ENCODE peak calls at places on chromosomes 6 and 20, in four cellular contexts. R is adipocyte, U is posterior vena cava, M is substantia nigra. B is an unnamed sample.

GRCh38 chr6:122408697-122409458 is 9.4 kb downstream of the HSF2 start:
- DNase-seq in U (no peak), M (no peak), R (no peak), B (no peak)

GRCh38 chr6:133169901-133170300 is 71.3 kb upstream of the EYA4 start:
- DNase-seq in U (no peak), R (no peak), M (no peak), B (no peak)

GRCh38 chr6:72649032-72649984 is 27.4 kb downstream of the KCNQ5 start:
- DNase-seq in M (no peak), U (no peak), R (peak), B (no peak)

GRCh38 chr20:3712279-3712873 is at the start of gene SIGLEC1:
- DNase-seq in R (no peak), M (no peak), U (peak), B (no peak)

GRCh38 chr6:29597184-29597583 is 12.3 kb downstream of the OR2H2 start:
- DNase-seq in M (no peak), R (peak), U (no peak), B (no peak)

GRCh38 chr6:63599243-63599642 is 27.0 kb downstream of the LOC128125822 start:
- DNase-seq in R (no peak), M (no peak), U (no peak), B (no peak)

GRCh38 chr6:56815436-56815835 is 139.5 kb upstream of the BEND6 start:
- DNase-seq in U (no peak), R (no peak), M (no peak), B (no peak)

GRCh38 chr6:1094306-1094705 is 217.6 kb upstream of the FOXQ1 start:
- DNase-seq in M (no peak), U (no peak), R (peak), B (no peak)

GRCh38 chr6:74343804-74344203 is 647.8 kb downstream of the CD109 start:
- DNase-seq in M (no peak), U (no peak), R (peak), B (no peak)

GRCh38 chr6:136784910-136785746 is 7.1 kb downstream of the MAP3K5 start:
- DNase-seq in U (peak), M (no peak), R (no peak), B (no peak)

GRCh38 chr6:40904583-40905194 is 134.3 kb downstream of the UNC5CL start:
- DNase-seq in M (no peak), R (no peak), U (no peak), B (no peak)

GRCh38 chr20:12570371-12570770 is 438.4 kb upstream of the SPTLC3 start:
- DNase-seq in M (no peak), R (no peak), U (no peak), B (no peak)

GRCh38 chr6:158452191-158452590 is 107.7 kb upstream of the TMEM181 start:
- DNase-seq in R (no peak), U (no peak), M (no peak), B (no peak)

GRCh38 chr20:31713312-31714049 is 9.2 kb downstream of the BCL2L1 start:
- DNase-seq in R (peak), U (peak), M (no peak), B (no peak)

GRCh38 chr6:166955865-166956443 is 396 bp downstream of the RNASET2 start:
- DNase-seq in R (no peak), M (no peak), U (peak), B (no peak)

GRCh38 chr20:6626805-6627204 is 140.7 kb upstream of the BMP2 start:
- DNase-seq in R (no peak), U (no peak), M (no peak), B (no peak)

GRCh38 chr6:149089508-149089907 is 228.0 kb upstream of the TAB2 start:
- DNase-seq in U (no peak), R (no peak), M (no peak), B (no peak)

GRCh38 chr6:44788387-44788981 is 401.0 kb downstream of the CDC5L start:
- DNase-seq in M (no peak), U (no peak), R (peak), B (no peak)

GRCh38 chr20:46119028-46119546 is 973 bp downstream of the CD40 start:
- DNase-seq in M (no peak), U (no peak), R (no peak), B (no peak)

GRCh38 chr20:199996-200395 is 10.5 kb upstream of the DEFB128 start:
- DNase-seq in U (no peak), R (no peak), M (no peak), B (no peak)

GRCh38 chr6:56642366-56643261 is at the start of gene DST:
- DNase-seq in R (peak), U (no peak), M (no peak), B (no peak)

GRCh38 chr20:6104493-6105188 is 18.2 kb downstream of the FERMT1 start:
- DNase-seq in U (no peak), M (no peak), R (no peak), B (no peak)

GRCh38 chr6:18567380-18567779 is 180.2 kb downstream of the RNF144B start:
- DNase-seq in U (no peak), M (no peak), R (no peak), B (no peak)

GRCh38 chr6:42984924-42985475 is 630 bp downstream of the PPP2R5D start:
- DNase-seq in U (no peak), M (no peak), R (peak), B (no peak)

GRCh38 chr6:42929928-42930360 is 664 bp downstream of the CNPY3 start:
- DNase-seq in M (no peak), U (no peak), R (peak), B (no peak)

GRCh38 chr20:49646126-49646525 is 67.6 kb downstream of the B4GALT5 start:
- DNase-seq in U (no peak), M (no peak), R (peak), B (no peak)

GRCh38 chr6:157107915-157108651 is 215.2 kb downstream of the TMEM242 start:
- DNase-seq in U (no peak), R (peak), M (no peak), B (no peak)

GRCh38 chr6:56671651-56672461 is 29.2 kb upstream of the DST start:
- DNase-seq in R (no peak), M (peak), U (no peak), B (peak)

GRCh38 chr20:973785-974194 is 28.3 kb downstream of the RSPO4 start:
- DNase-seq in M (no peak), U (no peak), R (peak), B (no peak)

GRCh38 chr6:119276211-119276610 is 73.3 kb downstream of the MAN1A1 start:
- DNase-seq in R (peak), U (no peak), M (no peak), B (no peak)

GRCh38 chr6:128844598-128844997 is 38.3 kb upstream of the LAMA2 start:
- DNase-seq in R (no peak), U (no peak), M (no peak), B (no peak)

GRCh38 chr6:13466304-13467215 is 20.8 kb downstream of the GFOD1 start:
- DNase-seq in M (no peak), U (no peak), R (no peak), B (no peak)

GRCh38 chr20:23234311-23235078 is 116.1 kb upstream of the NXT1 start:
- DNase-seq in M (no peak), U (no peak), R (no peak), B (no peak)

GRCh38 chr6:100538086-100538485 is 73.4 kb upstream of the SIM1 start:
- DNase-seq in M (no peak), U (no peak), R (no peak), B (no peak)

GRCh38 chr6:170462366-170463020 is 90.6 kb downstream of the PSMB1 start:
- DNase-seq in U (no peak), R (no peak), M (no peak), B (no peak)

GRCh38 chr6:82396964-82397761 is 33.5 kb downstream of the TPBG start:
- DNase-seq in M (no peak), U (no peak), R (peak), B (no peak)